ENCODE peak calls at places on chromosome X, in six cellular contexts. O is IMR-90, A is fibroblast of lung, Z is neuronal stem cell, L is endodermal cell, W is adipocyte. N is an unnamed sample.

GRCh38 chrX:154021131-154021611 is 1.5 kb upstream of the IRAK1 start:
- DNase-seq in O (peak; percentile 56), A (peak; percentile 46), Z (no peak), L (peak; percentile 77), W (peak; percentile 28), N (peak; percentile 83)

GRCh38 chrX:20529301-20529700 is 262.6 kb upstream of the RPS6KA3 start:
- DNase-seq in O (no peak), A (no peak), Z (no peak), L (no peak), W (no peak), N (no peak)

GRCh38 chrX:106670631-106671030 is 55.9 kb upstream of the RNF128 start:
- DNase-seq in O (peak; percentile 52), A (peak; percentile 8), Z (no peak), L (no peak), W (peak; percentile 24), N (no peak)

GRCh38 chrX:47226531-47227333 is 6.1 kb upstream of the USP11 start:
- DNase-seq in O (no peak), A (no peak), Z (no peak), L (no peak), W (no peak), N (no peak)

GRCh38 chrX:19195243-19195610 is 73.0 kb upstream of the ADGRG2 start:
- DNase-seq in O (no peak), A (no peak), Z (no peak), L (no peak), W (no peak), N (no peak)

GRCh38 chrX:6644411-6644810 is 109.5 kb upstream of the VCX3A start:
- DNase-seq in O (no peak), A (no peak), Z (no peak), L (peak; percentile 41), W (no peak), N (no peak)

GRCh38 chrX:108736509-108737479 is at the start of gene IRS4:
- DNase-seq in O (no peak), A (no peak), Z (peak; percentile 90), L (peak; percentile 98), W (peak; percentile 18), N (peak; percentile 11)

GRCh38 chrX:28246675-28247074 is 265.4 kb upstream of the DCAF8L1 start:
- DNase-seq in O (no peak), A (no peak), Z (no peak), L (no peak), W (no peak), N (no peak)

GRCh38 chrX:32998776-32999175 is 212.6 kb downstream of the DMD start:
- DNase-seq in O (no peak), A (no peak), Z (no peak), L (no peak), W (no peak), N (no peak)

GRCh38 chrX:70455366-70456202 is 10.9 kb downstream of the DLG3 start:
- DNase-seq in O (no peak), A (no peak), Z (no peak), L (peak; percentile 68), W (no peak), N (peak; percentile 26)

GRCh38 chrX:46554942-46555341 is 9.7 kb upstream of the ZNF674 start:
- DNase-seq in O (peak; percentile 58), A (peak; percentile 66), Z (no peak), L (no peak), W (peak; percentile 81), N (peak; percentile 36)

GRCh38 chrX:136963973-136964372 is 69.8 kb downstream of the GPR101 start:
- DNase-seq in O (no peak), A (no peak), Z (no peak), L (no peak), W (no peak), N (no peak)

GRCh38 chrX:791479-792034 is 161.0 kb downstream of the SHOX start:
- DNase-seq in O (no peak), A (no peak), Z (no peak), L (peak; percentile 85), W (no peak), N (no peak)

GRCh38 chrX:121389976-121390709 is 342.7 kb downstream of the GLUD2 start:
- DNase-seq in O (no peak), A (no peak), Z (no peak), L (no peak), W (peak; percentile 2), N (no peak)

GRCh38 chrX:11380187-11380586 is 87.0 kb downstream of the AMELX start:
- DNase-seq in O (no peak), A (peak; percentile 52), Z (no peak), L (no peak), W (no peak), N (peak; percentile 53)

GRCh38 chrX:19886888-19887531 is 390 bp downstream of the SH3KBP1 start:
- DNase-seq in O (no peak), A (no peak), Z (no peak), L (peak; percentile 58), W (peak; percentile 50), N (no peak)

GRCh38 chrX:10158279-10158939 is 1.6 kb downstream of the CLCN4 start:
- DNase-seq in O (no peak), A (no peak), Z (peak; percentile 5), L (peak; percentile 72), W (no peak), N (peak; percentile 5)
- H3K4me3 ChIP-seq in O (peak overlapping the region; percentile 56), A (peak overlapping the region; percentile 12), Z (no peak overlapping the region), L (peak overlapping the region; percentile 78), W (peak overlapping the region; percentile 65), N (peak overlapping the region; percentile 43)

DNA sequence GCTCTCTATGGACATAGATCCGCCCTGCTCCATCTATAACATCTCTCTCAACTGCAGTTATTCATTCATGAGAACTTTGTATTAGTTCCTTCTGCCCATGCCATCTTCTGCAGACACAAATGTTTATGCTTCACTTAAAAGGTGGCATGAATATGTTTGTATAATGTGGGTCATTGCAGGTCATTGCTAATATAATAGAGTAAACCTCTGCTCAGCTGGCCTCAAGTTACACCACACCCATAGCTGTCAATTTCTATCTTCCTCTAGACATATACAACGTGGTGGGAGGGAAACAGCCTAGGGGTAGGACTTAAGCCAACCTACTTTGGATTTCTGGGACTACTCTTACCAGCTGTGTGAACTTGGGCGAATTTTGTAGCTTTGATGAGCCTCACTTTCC is 129.8 kb downstream of the ATXN3L start:
- DNase-seq in O (no peak), A (no peak), Z (no peak), L (no peak), W (peak; percentile 51), N (no peak)
- H3K9ac ChIP-seq in O (no peak overlapping the region), A (no peak overlapping the region), Z (no peak overlapping the region), L (no peak overlapping the region), W (no peak overlapping the region), N (no peak overlapping the region)

GRCh38 chrX:9576059-9576458 is 111.2 kb downstream of the TBL1X start:
- DNase-seq in O (no peak), A (no peak), Z (no peak), L (no peak), W (no peak), N (no peak)
- H3K4me3 ChIP-seq in O (no peak overlapping the region), A (no peak overlapping the region), Z (no peak overlapping the region), L (no peak overlapping the region), W (no peak overlapping the region), N (no peak overlapping the region)

DNA sequence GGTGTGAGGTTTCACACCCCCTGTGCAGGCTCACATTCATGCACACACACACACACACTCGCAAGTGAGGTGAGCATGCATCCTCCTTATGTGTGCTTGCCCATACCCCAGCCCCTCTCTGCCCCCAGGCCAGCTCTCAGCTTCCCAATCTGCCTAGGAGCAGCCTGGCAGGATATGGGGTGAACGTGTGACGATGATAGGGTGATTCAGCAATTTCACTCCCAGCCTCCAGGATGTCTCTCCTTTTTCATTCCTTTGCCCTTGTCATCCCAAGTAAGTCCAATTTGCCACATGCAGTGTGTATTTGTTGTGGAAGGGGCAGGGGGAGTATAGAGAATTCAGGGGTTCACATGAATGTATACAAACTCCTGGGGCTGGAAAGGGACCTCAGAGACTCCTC is 7.2 kb downstream of the STARD8 start:
- DNase-seq in O (no peak), A (no peak), Z (no peak), L (no peak), W (no peak), N (no peak)
- H3K9ac ChIP-seq in O (no peak overlapping the region), A (no peak overlapping the region), Z (no peak overlapping the region), L (no peak overlapping the region), W (no peak overlapping the region), N (no peak overlapping the region)

GRCh38 chrX:25003066-25003849 is 12.5 kb downstream of the ARX start:
- DNase-seq in O (no peak), A (no peak), Z (no peak), L (peak; percentile 87), W (no peak), N (no peak)

GRCh38 chrX:25004485-25005032 is 11.2 kb downstream of the ARX start:
- DNase-seq in O (no peak), A (no peak), Z (no peak), L (peak; percentile 81), W (peak; percentile 11), N (no peak)

GRCh38 chrX:25001808-25002657 is 13.7 kb downstream of the ARX start:
- DNase-seq in O (no peak), A (no peak), Z (no peak), L (peak; percentile 80), W (no peak), N (no peak)

GRCh38 chrX:25004040-25004439 is 11.7 kb downstream of the ARX start:
- DNase-seq in O (no peak), A (no peak), Z (no peak), L (no peak), W (no peak), N (no peak)

DNA sequence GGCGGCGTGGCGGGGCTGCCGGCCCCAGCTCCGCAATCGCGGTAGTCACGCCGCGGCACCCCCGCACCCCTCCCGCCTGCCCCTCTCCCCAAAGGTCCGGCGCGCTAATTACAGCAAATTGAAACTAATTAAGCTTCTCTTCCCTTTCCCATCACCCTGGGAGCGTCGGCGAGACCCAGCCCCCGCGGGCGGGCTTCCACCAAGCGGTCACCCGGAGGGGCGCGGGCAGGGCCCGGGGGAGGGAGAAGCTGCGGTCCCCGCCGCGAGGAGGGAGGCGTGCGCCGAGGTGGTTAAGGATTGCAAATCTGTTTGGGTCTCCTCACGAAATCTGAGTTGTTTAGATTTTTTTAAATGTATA is 13.1 kb downstream of the ARX start:
- DNase-seq in O (no peak), A (no peak), Z (no peak), L (peak; percentile 67), W (no peak), N (no peak)
- H3K4me3 ChIP-seq in O (peak overlapping the region; percentile 6), A (no peak overlapping the region), Z (no peak overlapping the region), L (peak overlapping the region; percentile 78), W (no peak overlapping the region), N (no peak overlapping the region)

GRCh38 chrX:119948381-119948780 is 4.8 kb upstream of the NKAP start:
- DNase-seq in O (no peak), A (no peak), Z (no peak), L (no peak), W (no peak), N (no peak)
- H3K9ac ChIP-seq in O (no peak overlapping the region), A (no peak overlapping the region), Z (no peak overlapping the region), L (no peak overlapping the region), W (no peak overlapping the region), N (no peak overlapping the region)